ENCODE peak calls at places on chromosomes 13 and 19, in five cellular contexts. O is Peyer's patch, L is IMR-90, C is A549, K is heart left ventricle. Z is an unnamed sample.

GRCh38 chr19:45279587-45280192 is 28.6 kb downstream of the MARK4 start:
- DNase-seq in O (no peak), K (no peak), L (no peak), C (no peak), Z (no peak)

GRCh38 chr13:21001471-21001870 is 59.9 kb downstream of the LATS2 start:
- DNase-seq in O (no peak), L (no peak), K (no peak), C (no peak), Z (no peak)

GRCh38 chr13:93227906-93228801 is 1.5 kb downstream of the GPC6 start:
- DNase-seq in O (peak; percentile 54), K (no peak), C (peak; percentile 59), L (peak; percentile 87), Z (no peak)

GRCh38 chr19:42099336-42099925 is 23.5 kb downstream of the ZNF574 start:
- DNase-seq in C (no peak), K (no peak), L (no peak), O (no peak), Z (peak; percentile 45)

GRCh38 chr19:49853852-49854849 is 3.2 kb downstream of the PTOV1 start:
- DNase-seq in C (no peak), L (no peak), O (no peak), K (peak; percentile 65), Z (no peak)

GRCh38 chr19:21519488-21519887 is 14.1 kb downstream of the ZNF429 start:
- DNase-seq in C (peak; percentile 19), L (no peak), K (no peak), O (no peak), Z (no peak)

GRCh38 chr19:661427-662196 is 1.4 kb downstream of the RNF126 start:
- DNase-seq in L (no peak), C (no peak), K (no peak), O (peak; percentile 85), Z (no peak)

GRCh38 chr13:31236211-31236786 is 36.5 kb downstream of the B3GLCT start:
- DNase-seq in C (peak; percentile 26), K (no peak), L (peak; percentile 54), O (no peak), Z (no peak)

GRCh38 chr19:2478756-2479555 is 3.0 kb downstream of the GADD45B start:
- DNase-seq in L (peak; percentile 76), C (peak; percentile 58), O (peak; percentile 90), K (peak; percentile 91), Z (peak; percentile 87)

GRCh38 chr13:78680611-78681010 is 21.7 kb upstream of the OBI1 start:
- DNase-seq in K (no peak), L (no peak), C (no peak), O (no peak), Z (no peak)

GRCh38 chr13:81791636-81792035 is 1450.7 kb upstream of the SPRY2 start:
- DNase-seq in O (no peak), L (no peak), C (no peak), K (no peak), Z (no peak)

GRCh38 chr19:6209233-6209632 is 70.5 kb downstream of the MLLT1 start:
- DNase-seq in O (no peak), C (no peak), K (no peak), L (no peak), Z (no peak)

GRCh38 chr19:27795369-27795768 is 1417.6 kb downstream of the UQCRFS1 start:
- DNase-seq in K (no peak), O (no peak), L (no peak), C (no peak), Z (no peak)

GRCh38 chr19:44777715-44778347 is at the start of gene CBLC:
- DNase-seq in L (no peak), K (no peak), O (peak; percentile 92), C (peak; percentile 60), Z (peak; percentile 95)

GRCh38 chr19:35822579-35822978 is 9.9 kb upstream of the PRODH2 start:
- DNase-seq in O (no peak), K (no peak), C (peak; percentile 29), L (no peak), Z (no peak)

GRCh38 chr13:100039740-100040139 is 49.2 kb upstream of the PCCA start:
- DNase-seq in O (no peak), K (no peak), L (peak; percentile 3), C (peak; percentile 61), Z (no peak)

GRCh38 chr13:94315188-94315587 is 164.3 kb downstream of the DCT start:
- DNase-seq in C (no peak), O (no peak), L (no peak), K (no peak), Z (no peak)

GRCh38 chr19:30183807-30184490 is 188.2 kb upstream of the ZNF536 start:
- DNase-seq in L (no peak), O (no peak), C (no peak), K (no peak), Z (no peak)

GRCh38 chr13:85974604-85975366 is 175.6 kb upstream of the SLITRK6 start:
- DNase-seq in O (no peak), K (no peak), C (no peak), L (no peak), Z (no peak)

GRCh38 chr13:106182404-106182803 is 353.1 kb downstream of the EFNB2 start:
- DNase-seq in C (peak; percentile 4), K (no peak), O (no peak), L (peak; percentile 92), Z (no peak)

GRCh38 chr13:46355906-46356305 is 31.1 kb downstream of the RUBCNL start:
- DNase-seq in O (no peak), C (no peak), K (no peak), L (no peak), Z (no peak)

GRCh38 chr19:35309481-35310279 is 17.7 kb downstream of the MAG start:
- DNase-seq in O (no peak), C (no peak), L (peak; percentile 16), K (peak; percentile 60), Z (peak; percentile 88)

GRCh38 chr19:35154535-35155406 is at the start of gene FXYD5:
- DNase-seq in O (peak; percentile 87), C (peak; percentile 76), K (peak; percentile 85), L (peak; percentile 80), Z (peak; percentile 58)

GRCh38 chr13:78978381-78978998 is 319.5 kb upstream of the OBI1 start:
- DNase-seq in O (peak; percentile 51), K (no peak), C (peak; percentile 56), L (peak; percentile 61), Z (peak; percentile 67)

GRCh38 chr13:71144883-71145282 is 722.1 kb downstream of the DACH1 start:
- DNase-seq in C (no peak), L (no peak), O (no peak), K (no peak), Z (no peak)
- H3K27ac ChIP-seq in C (no peak overlapping the region), L (no peak overlapping the region), O (no peak overlapping the region), K (no peak overlapping the region), Z (no peak overlapping the region)

DNA sequence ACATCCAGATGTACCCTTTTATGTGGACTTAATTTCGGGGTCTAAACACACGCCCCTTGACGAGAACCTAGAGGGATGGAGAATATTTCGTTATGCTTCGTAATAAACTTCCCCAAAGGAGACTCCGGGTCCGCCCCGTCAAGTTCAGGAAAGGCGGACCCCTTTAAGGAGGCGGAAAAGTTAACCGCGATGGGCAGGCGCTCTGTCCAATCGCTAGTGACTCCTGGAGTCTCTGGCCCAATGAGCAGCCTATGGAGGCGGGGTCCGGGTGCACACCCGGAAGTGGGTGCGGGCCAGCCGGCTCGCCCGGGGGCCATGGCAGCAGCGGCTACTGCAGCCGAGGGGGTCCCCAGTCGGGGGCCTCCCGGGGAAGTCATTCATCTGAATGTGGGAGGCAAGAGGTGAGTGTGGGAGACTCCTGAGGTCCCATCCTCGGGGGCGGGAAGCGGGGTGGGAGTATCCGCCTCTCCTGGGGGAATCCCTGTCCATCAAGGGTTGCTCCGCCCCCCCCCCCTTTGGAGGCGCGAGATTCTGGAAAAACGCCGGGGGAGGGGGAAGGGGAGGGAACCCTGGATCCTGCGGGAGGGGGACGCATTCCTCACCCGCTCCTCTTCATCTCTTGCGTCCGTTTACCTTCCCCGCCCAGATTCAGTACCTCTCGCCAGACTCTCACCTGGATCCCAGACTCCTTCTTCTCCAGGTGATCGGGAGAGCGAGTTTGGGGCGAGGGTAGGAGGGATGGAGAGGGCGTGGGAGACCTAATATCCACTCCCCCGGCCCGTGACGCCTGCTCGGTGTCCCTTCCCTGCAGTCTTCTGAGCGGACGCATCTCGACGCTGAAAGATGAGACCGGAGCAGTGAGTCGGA is at the start of gene SHKBP1:
- DNase-seq in L (peak; percentile 92), K (peak; percentile 97), O (peak; percentile 98), C (peak; percentile 99), Z (peak; percentile 95)
- TF ChIP-seq POLR2A in L (peak; percentile 50), K (no peak), O (peak; percentile 67), C (peak; percentile 45), Z (peak; percentile 71)

DNA sequence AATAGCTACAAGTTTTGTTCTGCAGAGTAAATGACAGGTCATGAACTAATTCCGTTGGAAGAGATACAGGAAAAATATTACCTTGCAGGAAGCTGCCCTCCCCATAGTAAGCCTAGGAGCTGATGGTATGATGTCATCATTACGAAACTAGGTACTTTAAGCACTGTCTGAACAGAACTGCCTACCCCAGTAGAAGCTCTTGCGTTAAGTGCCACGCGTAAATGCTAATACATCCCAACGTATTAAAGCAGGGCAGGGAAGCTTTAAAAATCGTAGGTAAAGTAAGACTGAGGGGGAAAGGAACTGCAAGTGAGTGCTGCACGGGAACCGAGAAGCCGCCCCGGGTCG is 572 bp downstream of the UGGT2 start:
- DNase-seq in C (peak; percentile 62), O (no peak), K (no peak), L (peak; percentile 83), Z (no peak)
- H3K4me3 ChIP-seq in C (peak overlapping the region; percentile 79), O (peak overlapping the region; percentile 88), K (peak overlapping the region; percentile 75), L (peak overlapping the region; percentile 95), Z (peak overlapping the region; percentile 93)

GRCh38 chr13:98792321-98792720 is 39.8 kb upstream of the SLC15A1 start:
- DNase-seq in O (peak; percentile 74), C (no peak), L (no peak), K (no peak), Z (no peak)

GRCh38 chr13:98792784-98793183 is 40.3 kb upstream of the SLC15A1 start:
- DNase-seq in C (no peak), L (no peak), O (no peak), K (no peak), Z (no peak)

GRCh38 chr13:98796191-98796590 is 43.7 kb upstream of the SLC15A1 start:
- DNase-seq in L (no peak), C (no peak), K (no peak), O (no peak), Z (no peak)

GRCh38 chr13:98795220-98795619 is 42.7 kb upstream of the SLC15A1 start:
- DNase-seq in C (no peak), O (no peak), K (no peak), L (no peak), Z (no peak)

GRCh38 chr13:98794498-98794897 is 42.0 kb upstream of the SLC15A1 start:
- DNase-seq in O (peak; percentile 6), K (no peak), L (no peak), C (no peak), Z (no peak)
- H3K27ac ChIP-seq in O (no peak overlapping the region), K (no peak overlapping the region), L (no peak overlapping the region), C (no peak overlapping the region), Z (no peak overlapping the region)

GRCh38 chr19:10419200-10419645 is 1.1 kb upstream of the PDE4A start:
- DNase-seq in K (no peak), C (peak; percentile 50), O (no peak), L (no peak), Z (no peak)

GRCh38 chr19:10416380-10417257 is 3.7 kb upstream of the PDE4A start:
- DNase-seq in L (peak; percentile 90), O (peak; percentile 92), C (peak; percentile 95), K (peak; percentile 92), Z (peak; percentile 92)

GRCh38 chr19:10417598-10418280 is 2.6 kb upstream of the PDE4A start:
- DNase-seq in K (no peak), O (no peak), C (no peak), L (no peak), Z (no peak)

GRCh38 chr19:10418281-10419199 is 1.8 kb upstream of the PDE4A start:
- DNase-seq in L (no peak), O (no peak), K (no peak), C (peak; percentile 56), Z (no peak)

GRCh38 chr19:10416083-10416379 is 4.3 kb upstream of the PDE4A start:
- DNase-seq in C (no peak), O (no peak), K (no peak), L (no peak), Z (no peak)
- TF ChIP-seq POLR2A in C (no peak), O (no peak), K (no peak), L (no peak), Z (no peak)

Z was measured in body of pancreas.